ENCODE peak calls at places on chromosome 22, in four cellular contexts. Q is tibial artery, D is K562, W is MM.1S. B is an unnamed sample. For H3K4me1, the result is how much of the 10 kb centered on the place peaks cover.

GRCh38 chr22:48890693-48891554 is 936.7 kb downstream of the BRD1 start:
- DNase-seq in Q (no peak), D (no peak), W (no peak), B (no peak)

GRCh38 chr22:41512421-41513194 is 31.7 kb downstream of the POLR3H start:
- DNase-seq in Q (peak), D (peak), W (no peak), B (no peak)

GRCh38 chr22:48574776-48575566 is 1252.7 kb downstream of the BRD1 start:
- DNase-seq in Q (no peak), D (no peak), W (peak), B (no peak)

GRCh38 chr22:37669586-37669985 is 5.8 kb upstream of the LGALS1 start:
- DNase-seq in Q (no peak), D (no peak), W (no peak), B (no peak)

GRCh38 chr22:42279425-42280020 is 9.1 kb upstream of the TCF20 start:
- DNase-seq in Q (no peak), D (no peak), W (no peak), B (no peak)

GRCh38 chr22:18056802-18057474 is 20.9 kb upstream of the PEX26 start:
- DNase-seq in Q (no peak), D (no peak), W (peak), B (no peak)

GRCh38 chr22:36369922-36370781 is 17.6 kb downstream of the MYH9 start:
- DNase-seq in Q (peak), D (peak), W (no peak), B (no peak)

GRCh38 chr22:17412232-17412631 is 43.0 kb downstream of the CECR2 start:
- DNase-seq in Q (no peak), D (no peak), W (no peak), B (no peak)

GRCh38 chr22:20141186-20142077 is 9.4 kb downstream of the CCDC188 start:
- DNase-seq in Q (no peak), D (no peak), W (no peak), B (no peak)

GRCh38 chr22:36461665-36462474 is 19.6 kb downstream of the TXN2 start:
- DNase-seq in Q (peak), D (no peak), W (no peak), B (peak)

GRCh38 chr22:18983120-18983651 is 47.1 kb upstream of the PRODH start:
- DNase-seq in Q (no peak), D (peak), W (no peak), B (peak)

GRCh38 chr22:41381329-41382097 is at the start of gene TEF:
- DNase-seq in Q (peak), D (peak), W (peak), B (peak)

GRCh38 chr22:26442086-26442756 is 13.2 kb downstream of the ASPHD2 start:
- DNase-seq in Q (peak), D (no peak), W (no peak), B (no peak)

GRCh38 chr22:37898441-37899181 is 7.5 kb upstream of the MICALL1 start:
- DNase-seq in Q (no peak), D (peak), W (no peak), B (no peak)

GRCh38 chr22:25374871-25375270 is 155.4 kb downstream of the CRYBB2 start:
- DNase-seq in Q (no peak), D (no peak), W (no peak), B (no peak)

GRCh38 chr22:27195104-27195503 is 537.7 kb downstream of the MIAT start:
- DNase-seq in Q (no peak), D (no peak), W (no peak), B (no peak)

GRCh38 chr22:19730662-19731360 is 7.5 kb downstream of the GP1BB start:
- DNase-seq in Q (peak), D (peak), W (peak), B (peak)

GRCh38 chr22:20604092-20604747 is 96.8 kb downstream of the MED15 start:
- DNase-seq in Q (no peak), D (no peak), W (no peak), B (no peak)

GRCh38 chr22:33579448-33580093 is 340.7 kb downstream of the LARGE1 start:
- DNase-seq in Q (no peak), D (peak), W (peak), B (no peak)

GRCh38 chr22:27175974-27176373 is 518.6 kb downstream of the MIAT start:
- DNase-seq in Q (no peak), D (no peak), W (no peak), B (no peak)

GRCh38 chr22:42754658-42755057 is 34.0 kb upstream of the A4GALT start:
- DNase-seq in Q (no peak), D (peak), W (no peak), B (no peak)

GRCh38 chr22:24938741-24939341 is 7.7 kb downstream of the LHFPL7 start:
- DNase-seq in Q (no peak), D (peak), W (peak), B (no peak)

GRCh38 chr22:35057155-35057554 is 8.8 kb upstream of the ISX start:
- DNase-seq in Q (no peak), D (no peak), W (no peak), B (no peak)

GRCh38 chr22:17159504-17159951 is 451 bp upstream of the HDHD5 start:
- DNase-seq in Q (no peak), D (no peak), W (no peak), B (peak)

GRCh38 chr22:48874956-48875355 is 952.7 kb downstream of the BRD1 start:
- DNase-seq in Q (no peak), D (no peak), W (no peak), B (peak)

GRCh38 chr22:27213766-27214581 is 556.6 kb downstream of the MIAT start:
- DNase-seq in Q (peak), D (no peak), W (no peak), B (peak)

GRCh38 chr22:21567456-21568206 is at the start of gene UBE2L3:
- DNase-seq in Q (peak), D (peak), W (peak), B (peak)

GRCh38 chr22:48665286-48666010 is 1162.2 kb downstream of the BRD1 start:
- DNase-seq in Q (no peak), D (no peak), W (no peak), B (no peak)

GRCh38 chr22:48535868-48536690 is 1291.6 kb downstream of the BRD1 start:
- DNase-seq in Q (no peak), D (no peak), W (no peak), B (no peak)

GRCh38 chr22:23235425-23235824 is 55.1 kb downstream of the BCR start:
- DNase-seq in Q (no peak), D (peak), W (no peak), B (no peak)

GRCh38 chr22:37370306-37370979 is 56.8 kb downstream of the ELFN2 start:
- DNase-seq in Q (peak), D (no peak), W (peak), B (peak)

GRCh38 chr22:49968831-49969661 is 8.5 kb downstream of the PIM3 start:
- DNase-seq in Q (peak), D (no peak), W (peak), B (peak)
- H3K4me1 ChIP-seq in Q (under half), D (under half), W (under half), B (under half)

DNA sequence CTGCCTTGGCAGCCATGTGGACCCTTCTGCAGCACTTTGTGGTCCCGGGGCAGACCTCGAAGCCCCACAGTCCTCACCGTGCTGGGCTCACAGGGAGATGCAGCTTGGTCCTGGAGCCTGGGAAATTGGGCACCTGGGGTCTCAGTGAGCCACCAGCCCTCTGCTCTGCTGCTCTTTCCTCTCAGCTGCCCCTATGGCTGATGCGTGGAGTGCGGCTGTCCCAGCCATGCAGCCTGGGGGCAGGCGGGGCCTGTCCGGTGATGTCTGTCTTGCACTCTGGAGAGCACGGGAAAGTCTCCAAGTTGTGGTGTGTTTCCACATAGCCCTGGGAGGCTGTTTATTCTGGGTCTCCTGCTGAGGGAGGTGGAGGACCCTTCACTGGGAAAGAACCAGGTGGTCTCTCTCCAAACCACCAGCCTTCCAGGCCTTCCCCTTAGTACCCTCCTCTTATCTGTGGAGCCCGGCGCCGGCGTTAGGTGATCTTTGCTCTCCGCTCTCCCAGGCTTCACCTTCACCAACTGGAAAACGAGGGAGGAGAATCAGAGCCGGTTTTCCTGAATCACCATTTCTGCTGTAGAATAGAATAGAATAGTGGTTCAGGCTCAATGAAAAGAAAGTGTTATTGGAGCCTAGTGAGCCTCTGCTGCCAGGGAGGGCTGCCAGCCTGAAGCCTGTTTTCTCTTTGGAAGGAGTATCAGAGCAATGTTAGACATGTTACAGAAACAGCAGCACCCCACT is 41.2 kb upstream of the GRAMD4 start:
- DNase-seq in Q (peak), D (no peak), W (no peak), B (no peak)
- H3K4me1 ChIP-seq in Q (under half), D (under half), W (under half), B (under half)

DNA sequence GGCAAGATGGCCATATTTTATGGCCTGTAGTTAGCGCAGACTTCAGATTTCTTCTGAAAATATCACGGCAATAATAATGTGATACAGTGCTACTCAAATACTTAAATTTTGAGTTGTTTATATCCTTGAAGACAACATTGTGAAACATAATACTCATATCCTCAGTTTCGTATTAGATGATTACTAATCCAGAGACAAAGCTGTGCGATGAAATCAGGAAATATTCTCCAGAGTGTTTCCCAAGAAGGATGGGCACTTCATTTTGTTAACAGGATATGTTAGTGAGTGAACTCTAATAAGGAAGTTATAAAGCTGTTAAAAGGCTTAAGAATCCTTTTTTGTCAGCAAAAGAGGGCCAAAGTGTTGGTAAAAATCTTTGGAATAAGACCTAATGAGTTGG is 4.0 kb upstream of the PIK3IP1 start:
- DNase-seq in Q (no peak), D (no peak), W (no peak), B (no peak)
- H3K4me1 ChIP-seq in Q (under half), D (under half), W (under half), B (under half)

GRCh38 chr22:30306629-30307016 is 17.3 kb upstream of the CASTOR1 start:
- DNase-seq in Q (no peak), D (no peak), W (peak), B (no peak)
- H3K4me1 ChIP-seq in Q (under half), D (under half), W (half or more), B (half or more)

DNA sequence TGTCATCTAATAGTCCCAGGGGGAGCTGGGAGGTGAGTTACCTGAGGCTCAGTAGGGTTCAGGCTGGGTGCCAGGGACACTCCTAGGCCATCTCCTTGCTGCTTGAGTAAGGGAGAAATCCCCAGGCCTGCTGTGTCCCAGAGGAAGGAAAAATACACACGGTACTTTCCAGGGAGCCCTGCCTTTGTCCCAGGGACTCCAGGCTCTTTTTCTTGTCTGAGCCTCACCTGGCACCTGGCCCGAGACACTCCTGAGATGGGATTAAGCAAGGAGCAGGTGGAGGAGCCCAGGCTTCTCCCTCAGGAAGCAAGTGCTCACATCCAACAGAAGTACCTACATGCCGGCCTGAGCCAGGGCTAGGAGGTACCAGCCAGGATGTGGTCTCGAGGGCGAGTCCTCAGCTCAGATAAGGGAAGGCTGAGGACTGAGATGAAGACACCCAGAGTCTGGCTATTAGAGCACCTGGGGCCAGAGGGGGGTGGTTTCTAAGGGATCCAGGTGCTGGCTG is 899 bp upstream of the KLHDC7B start:
- DNase-seq in Q (no peak), D (no peak), W (no peak), B (no peak)
- H3K4me1 ChIP-seq in Q (under half), D (under half), W (under half), B (under half)

DNA sequence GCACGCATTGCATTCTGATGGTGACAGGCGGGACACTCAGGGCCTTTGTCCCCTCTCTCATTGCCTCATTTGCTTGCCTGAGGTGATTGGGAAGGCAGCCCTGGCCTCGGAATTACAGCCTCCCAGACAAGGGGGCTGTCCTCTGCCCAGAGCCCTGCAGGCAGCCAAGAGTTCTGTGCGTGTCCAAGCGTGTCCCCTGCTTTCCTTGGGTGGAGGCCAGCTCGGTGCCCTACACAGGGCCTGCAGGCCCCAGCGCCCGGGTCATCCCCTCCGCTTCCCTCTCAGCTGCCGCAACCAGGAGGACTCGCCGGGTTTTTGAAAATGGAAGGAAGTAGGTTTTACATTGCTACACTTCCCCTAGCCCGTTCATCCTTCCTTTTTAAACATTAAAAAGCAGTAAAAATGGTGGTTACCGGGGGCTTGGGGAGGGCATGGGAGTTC is 1.9 kb downstream of the GRAMD4 start:
- DNase-seq in Q (no peak), D (no peak), W (no peak), B (no peak)
- H3K4me1 ChIP-seq in Q (under half), D (under half), W (under half), B (under half)

DNA sequence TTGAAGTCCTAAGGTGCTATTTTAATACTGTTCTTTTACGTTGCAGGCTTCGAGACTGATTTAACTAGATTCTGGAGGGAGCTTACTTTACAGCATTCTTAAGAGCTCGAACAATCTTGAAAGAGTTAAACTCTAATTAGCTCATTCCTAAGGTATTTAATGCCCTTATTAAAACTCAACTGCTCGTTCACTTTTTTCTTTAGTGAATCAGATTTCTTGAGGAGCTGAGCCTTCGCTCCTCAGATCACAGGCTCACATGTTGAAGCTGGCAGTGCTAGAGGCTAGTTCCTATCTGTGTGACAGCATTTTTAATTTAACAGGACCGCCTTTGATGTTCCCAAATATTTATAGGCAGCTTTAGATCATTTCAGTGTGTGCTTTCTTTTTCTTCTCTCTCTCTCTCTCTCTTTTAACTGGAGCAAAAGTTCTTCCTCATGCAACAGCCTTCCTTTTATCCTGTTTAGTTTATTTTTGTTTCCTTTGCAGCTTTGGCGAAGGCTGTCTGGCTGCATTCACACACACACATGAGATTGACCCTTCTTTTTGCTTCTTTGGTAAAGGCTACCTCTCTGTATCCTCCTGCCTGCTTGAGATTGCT is 20.9 kb downstream of the ZNRF3 start:
- DNase-seq in Q (peak), D (no peak), W (no peak), B (no peak)
- H3K4me1 ChIP-seq in Q (under half), D (under half), W (under half), B (under half)

DNA sequence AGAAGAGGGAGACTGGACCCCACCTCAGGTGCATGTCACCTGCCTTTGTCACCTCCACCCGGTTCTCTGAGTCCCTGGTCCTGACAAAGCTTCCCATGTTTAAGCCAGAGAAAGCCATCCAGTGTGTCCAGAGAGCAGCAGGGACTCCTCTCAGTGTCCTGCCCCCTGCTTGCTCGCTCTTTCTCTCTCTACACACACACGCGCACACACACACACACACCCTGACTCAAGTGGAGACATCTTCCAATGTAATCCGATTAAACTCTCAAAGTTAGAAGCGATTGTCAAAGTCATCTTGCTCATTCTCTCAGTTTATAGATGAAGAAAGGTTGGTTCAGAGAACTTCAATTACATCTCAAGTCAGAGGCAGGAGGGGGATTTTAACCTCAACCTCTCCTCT is 19.7 kb upstream of the PHF21B start:
- DNase-seq in Q (no peak), D (no peak), W (no peak), B (no peak)
- H3K4me1 ChIP-seq in Q (under half), D (under half), W (under half), B (under half)